ENCODE peak calls at places on chromosomes 13 and 19, in five cellular contexts. One of them, this sample, is unnamed.

GRCh38 chr19:1747285-1748114 is 5.8 kb upstream of the ONECUT3 start:
- DNase-seq in stomach: peak; percentile 73
- DNase-seq in tibial artery: no peak
- DNase-seq in NB4: peak; percentile 69
- DNase-seq in cardiac fibroblast: peak; percentile 87
- DNase-seq in this sample: no peak

GRCh38 chr19:4933528-4933927 is 24.2 kb downstream of the UHRF1 start:
- DNase-seq in cardiac fibroblast: no peak
- DNase-seq in NB4: peak; percentile 64
- DNase-seq in tibial artery: no peak
- DNase-seq in stomach: peak; percentile 47
- DNase-seq in this sample: no peak

GRCh38 chr13:51763486-51763885 is 40.5 kb downstream of the DHRS12 start:
- DNase-seq in cardiac fibroblast: no peak
- DNase-seq in stomach: no peak
- DNase-seq in tibial artery: no peak
- DNase-seq in NB4: no peak
- DNase-seq in this sample: no peak

GRCh38 chr19:34254552-34255432 is at the start of gene GARRE1:
- DNase-seq in cardiac fibroblast: peak; percentile 67
- DNase-seq in tibial artery: no peak
- DNase-seq in stomach: peak; percentile 91
- DNase-seq in NB4: peak; percentile 59
- DNase-seq in this sample: peak; percentile 50

GRCh38 chr19:29953352-29954247 is 11.6 kb downstream of the URI1 start:
- DNase-seq in tibial artery: no peak
- DNase-seq in cardiac fibroblast: no peak
- DNase-seq in NB4: no peak
- DNase-seq in stomach: no peak
- DNase-seq in this sample: no peak

GRCh38 chr13:100721885-100722512 is 47.4 kb upstream of the TMTC4 start:
- DNase-seq in tibial artery: no peak
- DNase-seq in stomach: peak; percentile 77
- DNase-seq in cardiac fibroblast: peak; percentile 54
- DNase-seq in NB4: peak; percentile 64
- DNase-seq in this sample: peak; percentile 74

GRCh38 chr13:110206170-110206569 is 100.8 kb downstream of the COL4A1 start:
- DNase-seq in NB4: no peak
- DNase-seq in tibial artery: no peak
- DNase-seq in cardiac fibroblast: no peak
- DNase-seq in stomach: no peak
- DNase-seq in this sample: no peak

GRCh38 chr19:4831351-4832340 is at the start of gene TICAM1:
- DNase-seq in tibial artery: peak; percentile 88
- DNase-seq in stomach: peak; percentile 80
- DNase-seq in NB4: peak; percentile 34
- DNase-seq in cardiac fibroblast: peak; percentile 65
- DNase-seq in this sample: no peak

GRCh38 chr19:4730740-4731171 is 7.1 kb upstream of the DPP9 start:
- DNase-seq in NB4: peak; percentile 36
- DNase-seq in tibial artery: no peak
- DNase-seq in cardiac fibroblast: peak; percentile 23
- DNase-seq in stomach: no peak
- DNase-seq in this sample: no peak

GRCh38 chr19:42577016-42577415 is 17.7 kb downstream of the CEACAM8 start:
- DNase-seq in cardiac fibroblast: no peak
- DNase-seq in NB4: no peak
- DNase-seq in tibial artery: no peak
- DNase-seq in stomach: no peak
- DNase-seq in this sample: no peak

GRCh38 chr13:101881593-101881992 is 429.1 kb downstream of the ITGBL1 start:
- DNase-seq in NB4: no peak
- DNase-seq in stomach: no peak
- DNase-seq in cardiac fibroblast: no peak
- DNase-seq in tibial artery: no peak
- DNase-seq in this sample: no peak

GRCh38 chr13:59043016-59043415 is 1120.7 kb downstream of the DIAPH3 start:
- DNase-seq in stomach: no peak
- DNase-seq in NB4: no peak
- DNase-seq in tibial artery: no peak
- DNase-seq in cardiac fibroblast: no peak
- DNase-seq in this sample: peak; percentile 2

GRCh38 chr13:111371720-111372119 is 51.3 kb downstream of the TEX29 start:
- DNase-seq in tibial artery: no peak
- DNase-seq in stomach: no peak
- DNase-seq in NB4: no peak
- DNase-seq in cardiac fibroblast: no peak
- DNase-seq in this sample: no peak

GRCh38 chr19:55258476-55258827 is 365 bp downstream of the PPP6R1 start:
- DNase-seq in cardiac fibroblast: no peak
- DNase-seq in stomach: no peak
- DNase-seq in tibial artery: no peak
- DNase-seq in NB4: no peak
- DNase-seq in this sample: no peak

GRCh38 chr19:5222178-5222577 is 118.4 kb downstream of the PTPRS start:
- DNase-seq in tibial artery: no peak
- DNase-seq in cardiac fibroblast: no peak
- DNase-seq in NB4: no peak
- DNase-seq in stomach: no peak
- DNase-seq in this sample: no peak

GRCh38 chr13:48235100-48235813 is 2.3 kb downstream of the ITM2B start:
- DNase-seq in stomach: peak; percentile 53
- DNase-seq in tibial artery: no peak
- DNase-seq in cardiac fibroblast: no peak
- DNase-seq in NB4: peak; percentile 50
- DNase-seq in this sample: peak; percentile 33

GRCh38 chr13:112999414-113000177 is 30.6 kb downstream of the MCF2L start:
- DNase-seq in NB4: no peak
- DNase-seq in tibial artery: no peak
- DNase-seq in cardiac fibroblast: no peak
- DNase-seq in stomach: no peak
- DNase-seq in this sample: no peak

GRCh38 chr13:113002206-113002821 is 33.3 kb downstream of the MCF2L start:
- DNase-seq in stomach: no peak
- DNase-seq in NB4: no peak
- DNase-seq in tibial artery: no peak
- DNase-seq in cardiac fibroblast: no peak
- DNase-seq in this sample: peak; percentile 77

GRCh38 chr13:113000575-113000974 is 31.6 kb downstream of the MCF2L start:
- DNase-seq in tibial artery: no peak
- DNase-seq in stomach: no peak
- DNase-seq in cardiac fibroblast: no peak
- DNase-seq in NB4: no peak
- DNase-seq in this sample: no peak

GRCh38 chr13:113002891-113003290 is 33.9 kb downstream of the MCF2L start:
- DNase-seq in cardiac fibroblast: no peak
- DNase-seq in stomach: no peak
- DNase-seq in NB4: no peak
- DNase-seq in tibial artery: no peak
- DNase-seq in this sample: no peak

DNA sequence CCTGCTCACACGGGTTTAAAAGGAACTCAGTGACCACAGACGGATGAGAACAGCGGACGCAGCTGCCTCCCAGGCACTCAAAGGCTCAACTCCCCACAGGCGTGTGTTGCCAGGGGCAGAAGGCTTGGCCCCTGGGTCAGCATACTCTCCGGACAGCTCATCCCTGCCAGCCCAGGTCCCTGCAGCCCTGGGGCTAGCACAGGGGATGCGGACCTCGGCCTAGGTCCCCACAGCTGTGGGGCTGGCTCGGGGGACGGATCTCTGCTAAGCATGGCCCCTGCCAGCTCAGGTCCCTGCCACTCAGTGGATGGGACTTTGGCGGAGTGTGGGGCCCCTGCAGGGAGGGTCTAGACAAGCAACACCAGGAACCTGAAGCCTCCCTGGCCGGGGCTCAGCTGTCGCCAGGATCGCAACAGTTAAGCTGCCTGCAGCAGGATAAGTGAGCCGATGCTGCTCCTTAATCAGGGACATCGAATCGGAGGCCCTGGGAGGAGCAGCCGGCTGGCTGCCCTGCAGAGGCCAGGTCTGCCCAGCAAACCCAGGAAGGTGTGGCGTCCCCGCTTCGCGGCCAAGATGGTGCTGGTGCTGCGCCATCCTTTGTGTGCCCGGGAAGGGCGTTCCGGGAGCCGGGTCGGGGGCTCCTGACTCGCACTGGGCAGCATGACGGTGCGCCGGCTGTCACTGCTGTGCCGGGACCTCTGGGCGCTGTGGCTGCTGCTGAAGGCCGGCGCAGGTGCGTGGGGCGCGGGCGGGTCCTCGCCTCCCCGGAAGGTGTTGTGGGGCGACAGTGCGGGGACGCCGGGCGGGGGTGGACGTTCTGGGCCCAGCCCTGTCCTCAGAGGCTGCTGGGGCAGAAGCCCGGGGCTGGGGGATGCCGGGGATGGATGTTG is 32.5 kb downstream of the MCF2L start:
- DNase-seq in tibial artery: no peak
- DNase-seq in NB4: no peak
- DNase-seq in stomach: peak; percentile 68
- DNase-seq in cardiac fibroblast: peak; percentile 17
- DNase-seq in this sample: peak; percentile 94
- H3K4me3 ChIP-seq in tibial artery: peak overlapping the region; percentile 30
- H3K4me3 ChIP-seq in NB4: no peak overlapping the region
- H3K4me3 ChIP-seq in stomach: peak overlapping the region; percentile 35
- H3K4me3 ChIP-seq in cardiac fibroblast: no peak overlapping the region
- H3K4me3 ChIP-seq in this sample: peak overlapping the region; percentile 57

DNA sequence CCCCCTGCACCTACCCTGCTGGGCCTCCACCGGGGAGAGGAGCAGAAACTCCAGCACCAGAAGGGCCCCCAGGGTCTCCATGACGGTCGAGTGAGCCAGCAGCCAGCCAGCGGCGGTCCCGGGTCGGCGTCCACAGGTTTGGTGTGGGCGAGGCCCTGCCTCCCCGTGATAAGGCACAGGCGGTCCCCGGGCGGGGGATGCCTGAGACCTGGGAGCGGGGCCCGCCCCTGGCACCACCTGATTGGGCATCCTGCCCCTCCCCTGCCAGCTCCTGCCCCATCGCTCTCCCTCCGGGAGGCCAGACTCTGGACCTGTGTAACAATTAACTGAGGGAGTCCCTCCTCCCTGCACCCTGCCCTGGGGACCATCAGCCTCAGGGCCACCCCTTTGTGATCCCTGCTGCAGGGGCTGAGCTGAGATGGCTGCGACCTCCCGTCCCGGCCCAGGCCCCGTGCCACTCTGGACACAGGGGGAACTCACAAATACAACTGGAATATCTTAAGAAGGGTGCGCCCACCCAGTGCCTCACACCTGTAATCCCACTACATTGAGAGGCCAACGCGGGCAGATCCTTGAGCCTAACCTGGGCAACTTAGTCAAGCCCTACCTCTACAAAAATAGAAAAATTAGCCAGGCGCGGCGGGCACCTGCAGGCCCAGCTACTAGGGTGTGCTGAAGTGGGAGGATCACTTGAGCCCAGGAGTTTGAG is at the start of gene SMIM24:
- DNase-seq in tibial artery: no peak
- DNase-seq in stomach: peak; percentile 88
- DNase-seq in NB4: no peak
- DNase-seq in cardiac fibroblast: no peak
- DNase-seq in this sample: no peak
- H3K4me3 ChIP-seq in tibial artery: no peak within 1 kb of the TSS
- H3K4me3 ChIP-seq in stomach: peak within 1 kb of the TSS; percentile 38
- H3K4me3 ChIP-seq in NB4: no peak within 1 kb of the TSS
- H3K4me3 ChIP-seq in cardiac fibroblast: no peak within 1 kb of the TSS
- H3K4me3 ChIP-seq in this sample: no peak within 1 kb of the TSS

GRCh38 chr19:18764591-18765051 is 26.5 kb downstream of the COMP start:
- DNase-seq in cardiac fibroblast: no peak
- DNase-seq in stomach: no peak
- DNase-seq in NB4: no peak
- DNase-seq in tibial artery: no peak
- DNase-seq in this sample: peak; percentile 54
- H3K4me3 ChIP-seq in cardiac fibroblast: no peak overlapping the region
- H3K4me3 ChIP-seq in stomach: no peak overlapping the region
- H3K4me3 ChIP-seq in NB4: no peak overlapping the region
- H3K4me3 ChIP-seq in tibial artery: no peak overlapping the region
- H3K4me3 ChIP-seq in this sample: no peak overlapping the region

GRCh38 chr19:13017306-13018036 is 22.2 kb downstream of the NFIX start:
- DNase-seq in cardiac fibroblast: no peak
- DNase-seq in stomach: no peak
- DNase-seq in tibial artery: no peak
- DNase-seq in NB4: no peak
- DNase-seq in this sample: no peak

GRCh38 chr19:13018037-13018914 is 23.0 kb downstream of the NFIX start:
- DNase-seq in NB4: no peak
- DNase-seq in tibial artery: no peak
- DNase-seq in cardiac fibroblast: peak; percentile 72
- DNase-seq in stomach: peak; percentile 68
- DNase-seq in this sample: no peak

GRCh38 chr19:13016628-13017305 is 21.5 kb downstream of the NFIX start:
- DNase-seq in cardiac fibroblast: no peak
- DNase-seq in tibial artery: no peak
- DNase-seq in stomach: no peak
- DNase-seq in NB4: no peak
- DNase-seq in this sample: no peak

GRCh38 chr19:13020002-13020414 is 24.7 kb downstream of the NFIX start:
- DNase-seq in stomach: no peak
- DNase-seq in NB4: no peak
- DNase-seq in cardiac fibroblast: no peak
- DNase-seq in tibial artery: no peak
- DNase-seq in this sample: no peak

GRCh38 chr19:13019330-13019729 is 24.1 kb downstream of the NFIX start:
- DNase-seq in tibial artery: no peak
- DNase-seq in cardiac fibroblast: no peak
- DNase-seq in NB4: no peak
- DNase-seq in stomach: no peak
- DNase-seq in this sample: no peak
- H3K4me3 ChIP-seq in tibial artery: no peak overlapping the region
- H3K4me3 ChIP-seq in cardiac fibroblast: no peak overlapping the region
- H3K4me3 ChIP-seq in NB4: no peak overlapping the region
- H3K4me3 ChIP-seq in stomach: no peak overlapping the region
- H3K4me3 ChIP-seq in this sample: no peak overlapping the region

GRCh38 chr13:69458013-69458412 is 649.6 kb upstream of the ATXN8OS start:
- DNase-seq in tibial artery: no peak
- DNase-seq in NB4: no peak
- DNase-seq in cardiac fibroblast: no peak
- DNase-seq in stomach: no peak
- DNase-seq in this sample: no peak

GRCh38 chr13:69459346-69459745 is 648.3 kb upstream of the ATXN8OS start:
- DNase-seq in NB4: no peak
- DNase-seq in stomach: no peak
- DNase-seq in tibial artery: no peak
- DNase-seq in cardiac fibroblast: no peak
- DNase-seq in this sample: no peak
- H3K4me3 ChIP-seq in NB4: no peak overlapping the region
- H3K4me3 ChIP-seq in stomach: no peak overlapping the region
- H3K4me3 ChIP-seq in tibial artery: no peak overlapping the region
- H3K4me3 ChIP-seq in cardiac fibroblast: no peak overlapping the region
- H3K4me3 ChIP-seq in this sample: no peak overlapping the region

GRCh38 chr13:50452761-50453160 is 390.7 kb downstream of the DLEU7 start:
- DNase-seq in NB4: no peak
- DNase-seq in cardiac fibroblast: peak; percentile 35
- DNase-seq in stomach: no peak
- DNase-seq in tibial artery: no peak
- DNase-seq in this sample: no peak
- H3K4me3 ChIP-seq in NB4: no peak overlapping the region
- H3K4me3 ChIP-seq in cardiac fibroblast: no peak overlapping the region
- H3K4me3 ChIP-seq in stomach: no peak overlapping the region
- H3K4me3 ChIP-seq in tibial artery: no peak overlapping the region
- H3K4me3 ChIP-seq in this sample: no peak overlapping the region

GRCh38 chr19:45172173-45172572 is 5.9 kb downstream of the TRAPPC6A start:
- DNase-seq in NB4: no peak
- DNase-seq in cardiac fibroblast: no peak
- DNase-seq in stomach: no peak
- DNase-seq in tibial artery: no peak
- DNase-seq in this sample: no peak
- H3K4me3 ChIP-seq in NB4: no peak overlapping the region
- H3K4me3 ChIP-seq in cardiac fibroblast: no peak overlapping the region
- H3K4me3 ChIP-seq in stomach: no peak overlapping the region
- H3K4me3 ChIP-seq in tibial artery: no peak overlapping the region
- H3K4me3 ChIP-seq in this sample: no peak overlapping the region